ENCODE peak calls at places on chromosome 17, in seven cellular contexts. One of them, this sample, is unnamed.

GRCh38 chr17:75244133-75244866 is 17.1 kb downstream of the GGA3 start:
- DNase-seq in head of caudate nucleus: peak; percentile 67
- DNase-seq in AG09309: no peak
- DNase-seq in NCI-H1048: no peak
- DNase-seq in left ventricle myocardium inferior: no peak
- DNase-seq in NCI-H1105 treated with DMSO at 0.1 percent for 48 hours: no peak
- DNase-seq in HTR-8/SVneo: no peak
- DNase-seq in this sample: no peak

GRCh38 chr17:1752425-1752941 is 9.4 kb upstream of the SERPINF1 start:
- DNase-seq in head of caudate nucleus: no peak
- DNase-seq in AG09309: no peak
- DNase-seq in NCI-H1048: no peak
- DNase-seq in left ventricle myocardium inferior: no peak
- DNase-seq in NCI-H1105 treated with DMSO at 0.1 percent for 48 hours: no peak
- DNase-seq in HTR-8/SVneo: peak; percentile 63
- DNase-seq in this sample: no peak

GRCh38 chr17:40659909-40660308 is 5.1 kb downstream of the KRT222 start:
- DNase-seq in head of caudate nucleus: no peak
- DNase-seq in AG09309: no peak
- DNase-seq in NCI-H1048: no peak
- DNase-seq in left ventricle myocardium inferior: no peak
- DNase-seq in NCI-H1105 treated with DMSO at 0.1 percent for 48 hours: no peak
- DNase-seq in HTR-8/SVneo: no peak
- DNase-seq in this sample: no peak

GRCh38 chr17:17685775-17686291 is 4.6 kb downstream of the RAI1 start:
- DNase-seq in head of caudate nucleus: no peak
- DNase-seq in AG09309: peak; percentile 43
- DNase-seq in NCI-H1048: no peak
- DNase-seq in left ventricle myocardium inferior: no peak
- DNase-seq in NCI-H1105 treated with DMSO at 0.1 percent for 48 hours: no peak
- DNase-seq in HTR-8/SVneo: peak; percentile 82
- DNase-seq in this sample: peak; percentile 71

GRCh38 chr17:65393514-65393913 is 167.9 kb downstream of the AXIN2 start:
- DNase-seq in head of caudate nucleus: no peak
- DNase-seq in AG09309: no peak
- DNase-seq in NCI-H1048: no peak
- DNase-seq in left ventricle myocardium inferior: no peak
- DNase-seq in NCI-H1105 treated with DMSO at 0.1 percent for 48 hours: no peak
- DNase-seq in HTR-8/SVneo: no peak
- DNase-seq in this sample: no peak

GRCh38 chr17:45851022-45851421 is 6.3 kb downstream of the SPPL2C start:
- DNase-seq in head of caudate nucleus: no peak
- DNase-seq in AG09309: no peak
- DNase-seq in NCI-H1048: no peak
- DNase-seq in left ventricle myocardium inferior: no peak
- DNase-seq in NCI-H1105 treated with DMSO at 0.1 percent for 48 hours: no peak
- DNase-seq in HTR-8/SVneo: no peak
- DNase-seq in this sample: no peak

GRCh38 chr17:54944796-54945195 is 23.7 kb downstream of the COX11 start:
- DNase-seq in head of caudate nucleus: no peak
- DNase-seq in AG09309: no peak
- DNase-seq in NCI-H1048: no peak
- DNase-seq in left ventricle myocardium inferior: no peak
- DNase-seq in NCI-H1105 treated with DMSO at 0.1 percent for 48 hours: no peak
- DNase-seq in HTR-8/SVneo: no peak
- DNase-seq in this sample: no peak

GRCh38 chr17:34487616-34488015 is 91.8 kb upstream of the TMEM132E start:
- DNase-seq in head of caudate nucleus: no peak
- DNase-seq in AG09309: no peak
- DNase-seq in NCI-H1048: no peak
- DNase-seq in left ventricle myocardium inferior: no peak
- DNase-seq in NCI-H1105 treated with DMSO at 0.1 percent for 48 hours: no peak
- DNase-seq in HTR-8/SVneo: no peak
- DNase-seq in this sample: no peak

GRCh38 chr17:49406791-49407190 is 7.9 kb downstream of the PHB1 start:
- DNase-seq in head of caudate nucleus: no peak
- DNase-seq in AG09309: no peak
- DNase-seq in NCI-H1048: no peak
- DNase-seq in left ventricle myocardium inferior: no peak
- DNase-seq in NCI-H1105 treated with DMSO at 0.1 percent for 48 hours: no peak
- DNase-seq in HTR-8/SVneo: no peak
- DNase-seq in this sample: no peak

GRCh38 chr17:7336240-7337175 is at the start of gene ACAP1:
- DNase-seq in head of caudate nucleus: no peak
- DNase-seq in AG09309: no peak
- DNase-seq in NCI-H1048: no peak
- DNase-seq in left ventricle myocardium inferior: no peak
- DNase-seq in NCI-H1105 treated with DMSO at 0.1 percent for 48 hours: no peak
- DNase-seq in HTR-8/SVneo: no peak
- DNase-seq in this sample: no peak

GRCh38 chr17:33024688-33025486 is 33.2 kb downstream of the SPACA3 start:
- DNase-seq in head of caudate nucleus: no peak
- DNase-seq in AG09309: no peak
- DNase-seq in NCI-H1048: no peak
- DNase-seq in left ventricle myocardium inferior: no peak
- DNase-seq in NCI-H1105 treated with DMSO at 0.1 percent for 48 hours: no peak
- DNase-seq in HTR-8/SVneo: no peak
- DNase-seq in this sample: no peak

GRCh38 chr17:80887639-80888175 is 103.9 kb upstream of the CHMP6 start:
- DNase-seq in head of caudate nucleus: no peak
- DNase-seq in AG09309: no peak
- DNase-seq in NCI-H1048: no peak
- DNase-seq in left ventricle myocardium inferior: no peak
- DNase-seq in NCI-H1105 treated with DMSO at 0.1 percent for 48 hours: no peak
- DNase-seq in HTR-8/SVneo: no peak
- DNase-seq in this sample: no peak

GRCh38 chr17:17239832-17240231 is 2.9 kb upstream of the FLCN start:
- DNase-seq in head of caudate nucleus: no peak
- DNase-seq in AG09309: no peak
- DNase-seq in NCI-H1048: no peak
- DNase-seq in left ventricle myocardium inferior: no peak
- DNase-seq in NCI-H1105 treated with DMSO at 0.1 percent for 48 hours: no peak
- DNase-seq in HTR-8/SVneo: no peak
- DNase-seq in this sample: no peak

GRCh38 chr17:50861334-50861676 is 4.8 kb downstream of the TOB1 start:
- DNase-seq in head of caudate nucleus: no peak
- DNase-seq in AG09309: no peak
- DNase-seq in NCI-H1048: no peak
- DNase-seq in left ventricle myocardium inferior: no peak
- DNase-seq in NCI-H1105 treated with DMSO at 0.1 percent for 48 hours: no peak
- DNase-seq in HTR-8/SVneo: no peak
- DNase-seq in this sample: no peak

GRCh38 chr17:64281962-64282752 is 19.1 kb upstream of the TEX2 start:
- DNase-seq in head of caudate nucleus: peak; percentile 60
- DNase-seq in AG09309: no peak
- DNase-seq in NCI-H1048: peak; percentile 14
- DNase-seq in left ventricle myocardium inferior: peak; percentile 38
- DNase-seq in NCI-H1105 treated with DMSO at 0.1 percent for 48 hours: peak; percentile 50
- DNase-seq in HTR-8/SVneo: peak; percentile 52
- DNase-seq in this sample: no peak

GRCh38 chr17:48555183-48555615 is 10.3 kb upstream of the HOXB2 start:
- DNase-seq in head of caudate nucleus: no peak
- DNase-seq in AG09309: peak; percentile 59
- DNase-seq in NCI-H1048: no peak
- DNase-seq in left ventricle myocardium inferior: no peak
- DNase-seq in NCI-H1105 treated with DMSO at 0.1 percent for 48 hours: peak; percentile 85
- DNase-seq in HTR-8/SVneo: peak; percentile 97
- DNase-seq in this sample: peak; percentile 85

This sample was measured in GM04504.